ENCODE peak calls at places on chromosomes 13 and 19, in ten cellular contexts. One of them, this sample, is unnamed.

GRCh38 chr13:23928985-23929384 is 31.7 kb upstream of the C1QTNF9B start:
- DNase-seq in stimulated activated CD8-positive, alpha-beta memory T cell treated with anti-CD3 and anti-CD28 coated beads, Interleukin-7, amount 100 ng/mL, for 1 hour: no peak
- DNase-seq in NCI-H2171: no peak
- DNase-seq in NCI-H1092 treated with DMSO at 0.1 percent for 48 hours: no peak
- DNase-seq in fibroblast of mammary gland: peak; percentile 89
- DNase-seq in activated CD8-positive, alpha-beta memory T cell treated with anti-CD3 and anti-CD28 coated beads for 4 hours: no peak
- DNase-seq in kidney tubule cell: peak; percentile 81
- DNase-seq in osteocyte: no peak
- DNase-seq in heart right ventricle: no peak
- DNase-seq in aorta: no peak
- DNase-seq in this sample: no peak

GRCh38 chr13:107867701-107868661 is 347.4 kb downstream of the LIG4 start:
- DNase-seq in stimulated activated CD8-positive, alpha-beta memory T cell treated with anti-CD3 and anti-CD28 coated beads, Interleukin-7, amount 100 ng/mL, for 1 hour: no peak
- DNase-seq in NCI-H2171: peak; percentile 5
- DNase-seq in NCI-H1092 treated with DMSO at 0.1 percent for 48 hours: peak; percentile 94
- DNase-seq in fibroblast of mammary gland: peak; percentile 17
- DNase-seq in activated CD8-positive, alpha-beta memory T cell treated with anti-CD3 and anti-CD28 coated beads for 4 hours: no peak
- DNase-seq in kidney tubule cell: peak; percentile 54
- DNase-seq in osteocyte: peak; percentile 87
- DNase-seq in heart right ventricle: peak; percentile 6
- DNase-seq in aorta: no peak
- DNase-seq in this sample: peak; percentile 74

GRCh38 chr19:9913237-9914000 is 22.9 kb downstream of the OLFM2 start:
- DNase-seq in stimulated activated CD8-positive, alpha-beta memory T cell treated with anti-CD3 and anti-CD28 coated beads, Interleukin-7, amount 100 ng/mL, for 1 hour: no peak
- DNase-seq in NCI-H2171: peak; percentile 27
- DNase-seq in NCI-H1092 treated with DMSO at 0.1 percent for 48 hours: no peak
- DNase-seq in fibroblast of mammary gland: no peak
- DNase-seq in activated CD8-positive, alpha-beta memory T cell treated with anti-CD3 and anti-CD28 coated beads for 4 hours: no peak
- DNase-seq in kidney tubule cell: no peak
- DNase-seq in osteocyte: no peak
- DNase-seq in heart right ventricle: no peak
- DNase-seq in aorta: no peak
- DNase-seq in this sample: no peak

GRCh38 chr19:55117636-55118391 is at the start of gene PPP1R12C:
- DNase-seq in stimulated activated CD8-positive, alpha-beta memory T cell treated with anti-CD3 and anti-CD28 coated beads, Interleukin-7, amount 100 ng/mL, for 1 hour: peak; percentile 92
- DNase-seq in NCI-H2171: peak; percentile 97
- DNase-seq in NCI-H1092 treated with DMSO at 0.1 percent for 48 hours: peak; percentile 94
- DNase-seq in fibroblast of mammary gland: peak; percentile 98
- DNase-seq in activated CD8-positive, alpha-beta memory T cell treated with anti-CD3 and anti-CD28 coated beads for 4 hours: peak; percentile 96
- DNase-seq in kidney tubule cell: peak; percentile 99
- DNase-seq in osteocyte: peak; percentile 98
- DNase-seq in heart right ventricle: peak; percentile 99
- DNase-seq in aorta: peak; percentile 100
- DNase-seq in this sample: peak; percentile 99

GRCh38 chr19:39765091-39766076 is 13.3 kb upstream of the LEUTX start:
- DNase-seq in stimulated activated CD8-positive, alpha-beta memory T cell treated with anti-CD3 and anti-CD28 coated beads, Interleukin-7, amount 100 ng/mL, for 1 hour: no peak
- DNase-seq in NCI-H2171: peak; percentile 37
- DNase-seq in NCI-H1092 treated with DMSO at 0.1 percent for 48 hours: no peak
- DNase-seq in fibroblast of mammary gland: peak; percentile 56
- DNase-seq in activated CD8-positive, alpha-beta memory T cell treated with anti-CD3 and anti-CD28 coated beads for 4 hours: peak; percentile 7
- DNase-seq in kidney tubule cell: peak; percentile 40
- DNase-seq in osteocyte: no peak
- DNase-seq in heart right ventricle: no peak
- DNase-seq in aorta: no peak
- DNase-seq in this sample: peak; percentile 22

GRCh38 chr13:53191091-53191490 is 162.5 kb downstream of the OLFM4 start:
- DNase-seq in stimulated activated CD8-positive, alpha-beta memory T cell treated with anti-CD3 and anti-CD28 coated beads, Interleukin-7, amount 100 ng/mL, for 1 hour: no peak
- DNase-seq in NCI-H2171: no peak
- DNase-seq in NCI-H1092 treated with DMSO at 0.1 percent for 48 hours: no peak
- DNase-seq in fibroblast of mammary gland: peak; percentile 33
- DNase-seq in activated CD8-positive, alpha-beta memory T cell treated with anti-CD3 and anti-CD28 coated beads for 4 hours: no peak
- DNase-seq in kidney tubule cell: peak; percentile 65
- DNase-seq in osteocyte: no peak
- DNase-seq in heart right ventricle: no peak
- DNase-seq in aorta: no peak
- DNase-seq in this sample: no peak

GRCh38 chr19:55605637-55606470 is at the start of gene ZNF865:
- DNase-seq in stimulated activated CD8-positive, alpha-beta memory T cell treated with anti-CD3 and anti-CD28 coated beads, Interleukin-7, amount 100 ng/mL, for 1 hour: peak; percentile 51
- DNase-seq in NCI-H2171: peak; percentile 56
- DNase-seq in NCI-H1092 treated with DMSO at 0.1 percent for 48 hours: peak; percentile 58
- DNase-seq in fibroblast of mammary gland: peak; percentile 84
- DNase-seq in activated CD8-positive, alpha-beta memory T cell treated with anti-CD3 and anti-CD28 coated beads for 4 hours: peak; percentile 52
- DNase-seq in kidney tubule cell: peak; percentile 88
- DNase-seq in osteocyte: no peak
- DNase-seq in heart right ventricle: peak; percentile 63
- DNase-seq in aorta: peak; percentile 76
- DNase-seq in this sample: peak; percentile 94

GRCh38 chr19:39539165-39539518 is 819 bp downstream of the EID2 start:
- DNase-seq in stimulated activated CD8-positive, alpha-beta memory T cell treated with anti-CD3 and anti-CD28 coated beads, Interleukin-7, amount 100 ng/mL, for 1 hour: no peak
- DNase-seq in NCI-H2171: no peak
- DNase-seq in NCI-H1092 treated with DMSO at 0.1 percent for 48 hours: no peak
- DNase-seq in fibroblast of mammary gland: peak; percentile 21
- DNase-seq in activated CD8-positive, alpha-beta memory T cell treated with anti-CD3 and anti-CD28 coated beads for 4 hours: no peak
- DNase-seq in kidney tubule cell: peak; percentile 63
- DNase-seq in osteocyte: no peak
- DNase-seq in heart right ventricle: no peak
- DNase-seq in aorta: no peak
- DNase-seq in this sample: no peak

GRCh38 chr13:26460652-26461051 is 96.8 kb upstream of the WASF3 start:
- DNase-seq in stimulated activated CD8-positive, alpha-beta memory T cell treated with anti-CD3 and anti-CD28 coated beads, Interleukin-7, amount 100 ng/mL, for 1 hour: no peak
- DNase-seq in NCI-H2171: no peak
- DNase-seq in NCI-H1092 treated with DMSO at 0.1 percent for 48 hours: no peak
- DNase-seq in fibroblast of mammary gland: peak; percentile 87
- DNase-seq in activated CD8-positive, alpha-beta memory T cell treated with anti-CD3 and anti-CD28 coated beads for 4 hours: no peak
- DNase-seq in kidney tubule cell: no peak
- DNase-seq in osteocyte: no peak
- DNase-seq in heart right ventricle: peak; percentile 79
- DNase-seq in aorta: no peak
- DNase-seq in this sample: no peak

GRCh38 chr19:49836176-49837008 is 14.6 kb upstream of the PTOV1 start:
- DNase-seq in stimulated activated CD8-positive, alpha-beta memory T cell treated with anti-CD3 and anti-CD28 coated beads, Interleukin-7, amount 100 ng/mL, for 1 hour: no peak
- DNase-seq in NCI-H2171: no peak
- DNase-seq in NCI-H1092 treated with DMSO at 0.1 percent for 48 hours: no peak
- DNase-seq in fibroblast of mammary gland: no peak
- DNase-seq in activated CD8-positive, alpha-beta memory T cell treated with anti-CD3 and anti-CD28 coated beads for 4 hours: no peak
- DNase-seq in kidney tubule cell: no peak
- DNase-seq in osteocyte: no peak
- DNase-seq in heart right ventricle: no peak
- DNase-seq in aorta: no peak
- DNase-seq in this sample: no peak

GRCh38 chr13:81916471-81916870 is 1575.5 kb upstream of the SPRY2 start:
- DNase-seq in stimulated activated CD8-positive, alpha-beta memory T cell treated with anti-CD3 and anti-CD28 coated beads, Interleukin-7, amount 100 ng/mL, for 1 hour: no peak
- DNase-seq in NCI-H2171: no peak
- DNase-seq in NCI-H1092 treated with DMSO at 0.1 percent for 48 hours: no peak
- DNase-seq in fibroblast of mammary gland: no peak
- DNase-seq in activated CD8-positive, alpha-beta memory T cell treated with anti-CD3 and anti-CD28 coated beads for 4 hours: no peak
- DNase-seq in kidney tubule cell: no peak
- DNase-seq in osteocyte: no peak
- DNase-seq in heart right ventricle: no peak
- DNase-seq in aorta: no peak
- DNase-seq in this sample: no peak

GRCh38 chr13:66965146-66965545 is 265.0 kb downstream of the PCDH9 start:
- DNase-seq in stimulated activated CD8-positive, alpha-beta memory T cell treated with anti-CD3 and anti-CD28 coated beads, Interleukin-7, amount 100 ng/mL, for 1 hour: no peak
- DNase-seq in NCI-H2171: no peak
- DNase-seq in NCI-H1092 treated with DMSO at 0.1 percent for 48 hours: no peak
- DNase-seq in fibroblast of mammary gland: no peak
- DNase-seq in activated CD8-positive, alpha-beta memory T cell treated with anti-CD3 and anti-CD28 coated beads for 4 hours: no peak
- DNase-seq in kidney tubule cell: no peak
- DNase-seq in osteocyte: no peak
- DNase-seq in heart right ventricle: no peak
- DNase-seq in aorta: no peak
- DNase-seq in this sample: peak; percentile 12

GRCh38 chr19:33927789-33928457 is 131.3 kb downstream of the KCTD15 start:
- DNase-seq in stimulated activated CD8-positive, alpha-beta memory T cell treated with anti-CD3 and anti-CD28 coated beads, Interleukin-7, amount 100 ng/mL, for 1 hour: no peak
- DNase-seq in NCI-H2171: no peak
- DNase-seq in NCI-H1092 treated with DMSO at 0.1 percent for 48 hours: no peak
- DNase-seq in fibroblast of mammary gland: no peak
- DNase-seq in activated CD8-positive, alpha-beta memory T cell treated with anti-CD3 and anti-CD28 coated beads for 4 hours: no peak
- DNase-seq in kidney tubule cell: no peak
- DNase-seq in osteocyte: no peak
- DNase-seq in heart right ventricle: no peak
- DNase-seq in aorta: no peak
- DNase-seq in this sample: no peak

GRCh38 chr19:40231544-40232424 is 5.3 kb upstream of the CCNP start:
- DNase-seq in stimulated activated CD8-positive, alpha-beta memory T cell treated with anti-CD3 and anti-CD28 coated beads, Interleukin-7, amount 100 ng/mL, for 1 hour: no peak
- DNase-seq in NCI-H2171: no peak
- DNase-seq in NCI-H1092 treated with DMSO at 0.1 percent for 48 hours: no peak
- DNase-seq in fibroblast of mammary gland: no peak
- DNase-seq in activated CD8-positive, alpha-beta memory T cell treated with anti-CD3 and anti-CD28 coated beads for 4 hours: no peak
- DNase-seq in kidney tubule cell: peak; percentile 76
- DNase-seq in osteocyte: no peak
- DNase-seq in heart right ventricle: no peak
- DNase-seq in aorta: no peak
- DNase-seq in this sample: peak; percentile 48

GRCh38 chr13:67950594-67950993 is 720.5 kb upstream of the PCDH9 start:
- DNase-seq in stimulated activated CD8-positive, alpha-beta memory T cell treated with anti-CD3 and anti-CD28 coated beads, Interleukin-7, amount 100 ng/mL, for 1 hour: no peak
- DNase-seq in NCI-H2171: no peak
- DNase-seq in NCI-H1092 treated with DMSO at 0.1 percent for 48 hours: no peak
- DNase-seq in fibroblast of mammary gland: no peak
- DNase-seq in activated CD8-positive, alpha-beta memory T cell treated with anti-CD3 and anti-CD28 coated beads for 4 hours: no peak
- DNase-seq in kidney tubule cell: no peak
- DNase-seq in osteocyte: no peak
- DNase-seq in heart right ventricle: no peak
- DNase-seq in aorta: no peak
- DNase-seq in this sample: no peak

GRCh38 chr19:18029617-18030338 is 21.8 kb downstream of the ARRDC2 start:
- DNase-seq in stimulated activated CD8-positive, alpha-beta memory T cell treated with anti-CD3 and anti-CD28 coated beads, Interleukin-7, amount 100 ng/mL, for 1 hour: no peak
- DNase-seq in NCI-H2171: peak; percentile 87
- DNase-seq in NCI-H1092 treated with DMSO at 0.1 percent for 48 hours: peak; percentile 81
- DNase-seq in fibroblast of mammary gland: peak; percentile 26
- DNase-seq in activated CD8-positive, alpha-beta memory T cell treated with anti-CD3 and anti-CD28 coated beads for 4 hours: no peak
- DNase-seq in kidney tubule cell: peak; percentile 79
- DNase-seq in osteocyte: no peak
- DNase-seq in heart right ventricle: no peak
- DNase-seq in aorta: no peak
- DNase-seq in this sample: no peak

GRCh38 chr13:99702687-99703319 is 201.5 kb downstream of the TM9SF2 start:
- DNase-seq in stimulated activated CD8-positive, alpha-beta memory T cell treated with anti-CD3 and anti-CD28 coated beads, Interleukin-7, amount 100 ng/mL, for 1 hour: no peak
- DNase-seq in NCI-H2171: no peak
- DNase-seq in NCI-H1092 treated with DMSO at 0.1 percent for 48 hours: no peak
- DNase-seq in fibroblast of mammary gland: no peak
- DNase-seq in activated CD8-positive, alpha-beta memory T cell treated with anti-CD3 and anti-CD28 coated beads for 4 hours: no peak
- DNase-seq in kidney tubule cell: no peak
- DNase-seq in osteocyte: no peak
- DNase-seq in heart right ventricle: no peak
- DNase-seq in aorta: no peak
- DNase-seq in this sample: no peak

GRCh38 chr19:4376991-4377781 is 23.2 kb downstream of the SH3GL1 start:
- DNase-seq in stimulated activated CD8-positive, alpha-beta memory T cell treated with anti-CD3 and anti-CD28 coated beads, Interleukin-7, amount 100 ng/mL, for 1 hour: no peak
- DNase-seq in NCI-H2171: no peak
- DNase-seq in NCI-H1092 treated with DMSO at 0.1 percent for 48 hours: no peak
- DNase-seq in fibroblast of mammary gland: peak; percentile 57
- DNase-seq in activated CD8-positive, alpha-beta memory T cell treated with anti-CD3 and anti-CD28 coated beads for 4 hours: no peak
- DNase-seq in kidney tubule cell: peak; percentile 85
- DNase-seq in osteocyte: no peak
- DNase-seq in heart right ventricle: no peak
- DNase-seq in aorta: peak; percentile 53
- DNase-seq in this sample: no peak

GRCh38 chr13:50080158-50080855 is 65.1 kb downstream of the KCNRG start:
- DNase-seq in stimulated activated CD8-positive, alpha-beta memory T cell treated with anti-CD3 and anti-CD28 coated beads, Interleukin-7, amount 100 ng/mL, for 1 hour: peak; percentile 6
- DNase-seq in NCI-H2171: peak; percentile 29
- DNase-seq in NCI-H1092 treated with DMSO at 0.1 percent for 48 hours: peak; percentile 41
- DNase-seq in fibroblast of mammary gland: peak; percentile 52
- DNase-seq in activated CD8-positive, alpha-beta memory T cell treated with anti-CD3 and anti-CD28 coated beads for 4 hours: no peak
- DNase-seq in kidney tubule cell: peak; percentile 51
- DNase-seq in osteocyte: no peak
- DNase-seq in heart right ventricle: no peak
- DNase-seq in aorta: peak; percentile 53
- DNase-seq in this sample: peak; percentile 48

GRCh38 chr19:58067240-58067912 is 8.3 kb downstream of the ZNF135 start:
- DNase-seq in stimulated activated CD8-positive, alpha-beta memory T cell treated with anti-CD3 and anti-CD28 coated beads, Interleukin-7, amount 100 ng/mL, for 1 hour: no peak
- DNase-seq in NCI-H2171: no peak
- DNase-seq in NCI-H1092 treated with DMSO at 0.1 percent for 48 hours: no peak
- DNase-seq in fibroblast of mammary gland: peak; percentile 8
- DNase-seq in activated CD8-positive, alpha-beta memory T cell treated with anti-CD3 and anti-CD28 coated beads for 4 hours: no peak
- DNase-seq in kidney tubule cell: no peak
- DNase-seq in osteocyte: no peak
- DNase-seq in heart right ventricle: no peak
- DNase-seq in aorta: no peak
- DNase-seq in this sample: no peak

GRCh38 chr13:36718686-36719085 is 44.9 kb downstream of the SERTM1 start:
- DNase-seq in stimulated activated CD8-positive, alpha-beta memory T cell treated with anti-CD3 and anti-CD28 coated beads, Interleukin-7, amount 100 ng/mL, for 1 hour: no peak
- DNase-seq in NCI-H2171: no peak
- DNase-seq in NCI-H1092 treated with DMSO at 0.1 percent for 48 hours: no peak
- DNase-seq in fibroblast of mammary gland: peak; percentile 30
- DNase-seq in activated CD8-positive, alpha-beta memory T cell treated with anti-CD3 and anti-CD28 coated beads for 4 hours: no peak
- DNase-seq in kidney tubule cell: no peak
- DNase-seq in osteocyte: no peak
- DNase-seq in heart right ventricle: no peak
- DNase-seq in aorta: no peak
- DNase-seq in this sample: no peak

GRCh38 chr13:73364706-73365105 is 305.9 kb downstream of the KLF5 start:
- DNase-seq in stimulated activated CD8-positive, alpha-beta memory T cell treated with anti-CD3 and anti-CD28 coated beads, Interleukin-7, amount 100 ng/mL, for 1 hour: no peak
- DNase-seq in NCI-H2171: no peak
- DNase-seq in NCI-H1092 treated with DMSO at 0.1 percent for 48 hours: no peak
- DNase-seq in fibroblast of mammary gland: no peak
- DNase-seq in activated CD8-positive, alpha-beta memory T cell treated with anti-CD3 and anti-CD28 coated beads for 4 hours: no peak
- DNase-seq in kidney tubule cell: no peak
- DNase-seq in osteocyte: no peak
- DNase-seq in heart right ventricle: no peak
- DNase-seq in aorta: no peak
- DNase-seq in this sample: no peak

GRCh38 chr13:22848539-22849052 is 332.2 kb upstream of the SGCG start:
- DNase-seq in stimulated activated CD8-positive, alpha-beta memory T cell treated with anti-CD3 and anti-CD28 coated beads, Interleukin-7, amount 100 ng/mL, for 1 hour: no peak
- DNase-seq in NCI-H2171: no peak
- DNase-seq in NCI-H1092 treated with DMSO at 0.1 percent for 48 hours: no peak
- DNase-seq in fibroblast of mammary gland: no peak
- DNase-seq in activated CD8-positive, alpha-beta memory T cell treated with anti-CD3 and anti-CD28 coated beads for 4 hours: no peak
- DNase-seq in kidney tubule cell: peak; percentile 97
- DNase-seq in osteocyte: no peak
- DNase-seq in heart right ventricle: no peak
- DNase-seq in aorta: no peak
- DNase-seq in this sample: no peak

GRCh38 chr19:50412419-50412818 is 6.3 kb upstream of the SPIB start:
- DNase-seq in stimulated activated CD8-positive, alpha-beta memory T cell treated with anti-CD3 and anti-CD28 coated beads, Interleukin-7, amount 100 ng/mL, for 1 hour: no peak
- DNase-seq in NCI-H2171: no peak
- DNase-seq in NCI-H1092 treated with DMSO at 0.1 percent for 48 hours: no peak
- DNase-seq in fibroblast of mammary gland: no peak
- DNase-seq in activated CD8-positive, alpha-beta memory T cell treated with anti-CD3 and anti-CD28 coated beads for 4 hours: no peak
- DNase-seq in kidney tubule cell: no peak
- DNase-seq in osteocyte: no peak
- DNase-seq in heart right ventricle: no peak
- DNase-seq in aorta: no peak
- DNase-seq in this sample: no peak

GRCh38 chr13:47330031-47330430 is 433.2 kb upstream of the HTR2A start:
- DNase-seq in stimulated activated CD8-positive, alpha-beta memory T cell treated with anti-CD3 and anti-CD28 coated beads, Interleukin-7, amount 100 ng/mL, for 1 hour: no peak
- DNase-seq in NCI-H2171: no peak
- DNase-seq in NCI-H1092 treated with DMSO at 0.1 percent for 48 hours: no peak
- DNase-seq in fibroblast of mammary gland: no peak
- DNase-seq in activated CD8-positive, alpha-beta memory T cell treated with anti-CD3 and anti-CD28 coated beads for 4 hours: no peak
- DNase-seq in kidney tubule cell: no peak
- DNase-seq in osteocyte: no peak
- DNase-seq in heart right ventricle: no peak
- DNase-seq in aorta: no peak
- DNase-seq in this sample: no peak

GRCh38 chr19:5767949-5768348 is 16.6 kb downstream of the PRR22 start:
- DNase-seq in stimulated activated CD8-positive, alpha-beta memory T cell treated with anti-CD3 and anti-CD28 coated beads, Interleukin-7, amount 100 ng/mL, for 1 hour: no peak
- DNase-seq in NCI-H2171: no peak
- DNase-seq in NCI-H1092 treated with DMSO at 0.1 percent for 48 hours: no peak
- DNase-seq in fibroblast of mammary gland: no peak
- DNase-seq in activated CD8-positive, alpha-beta memory T cell treated with anti-CD3 and anti-CD28 coated beads for 4 hours: no peak
- DNase-seq in kidney tubule cell: no peak
- DNase-seq in osteocyte: no peak
- DNase-seq in heart right ventricle: no peak
- DNase-seq in aorta: no peak
- DNase-seq in this sample: no peak

GRCh38 chr19:3516675-3517207 is 10.6 kb downstream of the FZR1 start:
- DNase-seq in stimulated activated CD8-positive, alpha-beta memory T cell treated with anti-CD3 and anti-CD28 coated beads, Interleukin-7, amount 100 ng/mL, for 1 hour: no peak
- DNase-seq in NCI-H2171: peak; percentile 65
- DNase-seq in NCI-H1092 treated with DMSO at 0.1 percent for 48 hours: peak; percentile 94
- DNase-seq in fibroblast of mammary gland: no peak
- DNase-seq in activated CD8-positive, alpha-beta memory T cell treated with anti-CD3 and anti-CD28 coated beads for 4 hours: no peak
- DNase-seq in kidney tubule cell: peak; percentile 72
- DNase-seq in osteocyte: no peak
- DNase-seq in heart right ventricle: no peak
- DNase-seq in aorta: no peak
- DNase-seq in this sample: peak; percentile 29

GRCh38 chr13:25733696-25734435 is 317.9 kb downstream of the SHISA2 start:
- DNase-seq in stimulated activated CD8-positive, alpha-beta memory T cell treated with anti-CD3 and anti-CD28 coated beads, Interleukin-7, amount 100 ng/mL, for 1 hour: no peak
- DNase-seq in NCI-H2171: no peak
- DNase-seq in NCI-H1092 treated with DMSO at 0.1 percent for 48 hours: no peak
- DNase-seq in fibroblast of mammary gland: no peak
- DNase-seq in activated CD8-positive, alpha-beta memory T cell treated with anti-CD3 and anti-CD28 coated beads for 4 hours: no peak
- DNase-seq in kidney tubule cell: peak; percentile 30
- DNase-seq in osteocyte: no peak
- DNase-seq in heart right ventricle: no peak
- DNase-seq in aorta: no peak
- DNase-seq in this sample: no peak